ENCODE peak calls at places on chromosome 1, in ten cellular contexts. Y is K562, Z is breast epithelium, B is A549, V is adrenal gland, I is right lobe of liver, J is sigmoid colon, W is vagina, L is IMR-90, R is Peyer's patch. C is an unnamed sample. For H3K9me3, the result is how much of the 10 kb centered on the place peaks cover.

GRCh38 chr1:153438599-153438998 is 21.9 kb downstream of the S100A7 start:
- DNase-seq in R (no peak), L (no peak), J (no peak), Y (no peak), Z (no peak), V (no peak), W (peak), B (no peak), I (no peak), C (no peak)

GRCh38 chr1:25766721-25767436 is 33.1 kb upstream of the SELENON start:
- DNase-seq in W (no peak), J (no peak), Y (no peak), I (peak), Z (peak), L (no peak), V (no peak), B (no peak), R (no peak), C (no peak)

GRCh38 chr1:179082308-179083030 is 599 bp downstream of the TOR3A start:
- DNase-seq in R (peak), L (no peak), J (peak), V (no peak), Y (peak), Z (no peak), I (peak), W (no peak), B (peak), C (peak)

GRCh38 chr1:184563308-184563707 is 176.5 kb downstream of the C1orf21 start:
- DNase-seq in Z (no peak), V (no peak), L (peak), W (no peak), J (no peak), I (no peak), R (no peak), B (no peak), Y (no peak), C (no peak)

GRCh38 chr1:201633811-201634210 is 94.9 kb downstream of the NAV1 start:
- DNase-seq in I (no peak), R (no peak), J (no peak), B (no peak), V (no peak), W (no peak), L (peak), Y (no peak), Z (no peak), C (no peak)

GRCh38 chr1:40382110-40382464 is 8.6 kb downstream of the SMAP2 start:
- DNase-seq in I (no peak), V (no peak), W (no peak), B (no peak), L (no peak), Y (no peak), R (no peak), Z (no peak), J (no peak), C (no peak)

GRCh38 chr1:184635347-184636155 is 119.1 kb downstream of the EDEM3 start:
- DNase-seq in Y (no peak), B (no peak), L (peak), Z (no peak), W (no peak), J (peak), R (no peak), I (no peak), V (no peak), C (no peak)

GRCh38 chr1:76868154-76868882 is 1.0 kb downstream of the ST6GALNAC5 start:
- DNase-seq in L (peak), J (no peak), V (peak), B (peak), R (no peak), Y (peak), W (no peak), Z (no peak), I (no peak), C (no peak)

GRCh38 chr1:15083578-15083977 is 70.0 kb upstream of the TMEM51 start:
- DNase-seq in V (peak), W (no peak), J (no peak), L (peak), Z (no peak), B (no peak), R (no peak), I (no peak), Y (no peak), C (no peak)

GRCh38 chr1:116529199-116529616 is 41.6 kb downstream of the CD58 start:
- DNase-seq in I (no peak), L (peak), B (no peak), V (no peak), Y (no peak), R (no peak), Z (no peak), J (no peak), W (no peak), C (no peak)

GRCh38 chr1:101388904-101389546 is 152.2 kb downstream of the S1PR1 start:
- DNase-seq in W (no peak), V (no peak), Y (no peak), L (peak), B (no peak), Z (no peak), R (peak), J (no peak), I (no peak), C (no peak)

GRCh38 chr1:8460132-8460544 is 142.2 kb downstream of the SLC45A1 start:
- DNase-seq in B (no peak), R (no peak), Y (no peak), Z (no peak), V (no peak), W (no peak), I (peak), L (no peak), J (no peak), C (no peak)

GRCh38 chr1:46820076-46820475 is 21.2 kb downstream of the CYP4B1 start:
- DNase-seq in J (no peak), R (no peak), B (no peak), I (no peak), Y (no peak), V (no peak), L (no peak), W (no peak), Z (no peak), C (no peak)

GRCh38 chr1:209576392-209576791 is 7.1 kb upstream of the CAMK1G start:
- DNase-seq in L (no peak), Z (no peak), R (no peak), J (no peak), I (no peak), B (no peak), V (no peak), Y (no peak), W (no peak), C (no peak)

GRCh38 chr1:22503721-22504410 is 52.2 kb downstream of the ZBTB40 start:
- DNase-seq in L (peak), Z (no peak), J (no peak), V (no peak), Y (no peak), W (no peak), R (no peak), I (no peak), B (no peak), C (no peak)

GRCh38 chr1:246836169-246836568 is 95.6 kb downstream of the AHCTF1 start:
- DNase-seq in R (no peak), Y (no peak), J (no peak), I (no peak), B (no peak), V (no peak), L (peak), W (no peak), Z (no peak), C (no peak)

GRCh38 chr1:155339515-155340111 is 18.9 kb downstream of the RUSC1 start:
- DNase-seq in Z (no peak), I (no peak), J (no peak), B (no peak), R (no peak), Y (no peak), W (no peak), L (peak), V (no peak), C (no peak)

GRCh38 chr1:227318003-227318851 is at the start of gene CDC42BPA:
- DNase-seq in R (peak), Y (peak), J (peak), Z (peak), W (no peak), L (peak), I (peak), V (peak), B (peak), C (peak)

GRCh38 chr1:7940745-7941436 is at the start of gene TNFRSF9:
- DNase-seq in V (no peak), I (no peak), Z (no peak), R (no peak), B (peak), J (no peak), W (no peak), Y (peak), L (peak), C (no peak)

GRCh38 chr1:88524129-88524528 is 159.9 kb upstream of the PKN2 start:
- DNase-seq in Y (no peak), J (no peak), W (no peak), I (no peak), V (no peak), L (no peak), R (no peak), Z (no peak), B (no peak), C (no peak)

GRCh38 chr1:184806296-184806721 is 51.7 kb upstream of the EDEM3 start:
- DNase-seq in Z (no peak), B (no peak), J (no peak), Y (peak), V (no peak), W (no peak), I (no peak), L (no peak), R (no peak), C (no peak)

DNA sequence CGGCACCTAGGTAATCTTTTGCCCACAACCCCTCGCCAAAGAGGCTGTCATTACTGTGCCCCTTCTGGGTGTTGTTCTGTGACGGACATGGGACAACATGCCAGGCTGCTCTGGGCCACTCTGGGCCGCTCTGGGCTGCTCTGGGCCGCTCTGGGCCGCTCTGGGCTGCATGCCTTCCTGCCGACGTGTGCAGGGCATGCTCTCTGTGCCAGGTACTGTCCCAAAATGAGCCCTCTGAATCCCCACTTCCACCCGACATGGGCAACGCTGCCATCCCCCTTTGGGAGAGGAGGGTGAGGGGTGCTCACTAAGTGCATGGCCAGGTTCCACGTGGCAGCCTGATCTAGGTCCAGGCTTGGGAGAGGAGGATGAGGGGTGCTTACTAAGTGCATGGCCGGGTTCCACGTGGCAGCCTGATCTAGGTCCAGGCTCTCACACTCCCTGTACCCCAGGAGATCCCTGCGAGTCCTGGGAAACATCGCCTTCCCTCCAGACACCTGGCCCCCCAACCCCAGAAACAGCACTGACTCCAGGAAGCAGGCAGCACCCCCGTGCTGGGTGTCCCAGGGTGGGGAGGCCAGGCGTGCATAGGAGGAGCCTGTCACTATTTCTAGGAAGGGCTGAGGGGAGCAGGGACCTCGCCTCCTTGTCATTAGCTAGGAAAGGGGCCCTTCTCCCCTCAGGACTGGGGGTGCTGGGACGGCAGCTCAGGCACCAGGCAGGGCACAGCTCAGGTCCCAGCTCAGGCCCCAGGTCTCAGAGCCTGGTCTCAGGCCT is 16.5 kb downstream of the TTC34 start:
- DNase-seq in R (peak), Z (peak), B (no peak), L (no peak), W (no peak), V (no peak), I (peak), Y (no peak), J (peak), C (no peak)
- H3K9me3 ChIP-seq in R (under half), Z (under half), B (under half), L (under half), W (under half), V (under half), I (under half), Y (under half), J (under half), C (under half)

GRCh38 chr1:211258756-211259595 is at the start of gene RCOR3:
- DNase-seq in I (peak), W (no peak), L (peak), Z (peak), B (peak), V (peak), R (peak), J (peak), Y (peak), C (peak)

GRCh38 chr1:211261229-211261628 is 2.1 kb downstream of the RCOR3 start:
- DNase-seq in Y (no peak), V (no peak), I (no peak), L (no peak), R (no peak), B (no peak), Z (no peak), W (no peak), J (no peak), C (no peak)

GRCh38 chr1:211258310-211258755 is 833 bp upstream of the RCOR3 start:
- DNase-seq in R (peak), Y (peak), L (peak), I (peak), W (no peak), B (peak), J (peak), V (peak), Z (peak), C (peak)

GRCh38 chr1:211259596-211260126 is 495 bp downstream of the RCOR3 start:
- DNase-seq in Y (peak), R (peak), J (peak), V (peak), B (peak), Z (peak), I (peak), L (no peak), W (no peak), C (peak)

GRCh38 chr1:211260161-211261107 is 1.3 kb downstream of the RCOR3 start:
- DNase-seq in J (peak), W (no peak), L (peak), R (peak), B (peak), Y (peak), Z (peak), V (peak), I (peak), C (peak)
- TF ChIP-seq POLR2A in J (no peak), W (no peak), L (peak), R (peak), B (peak), Y (peak), Z (no peak), V (peak), I (peak), C (peak)

DNA sequence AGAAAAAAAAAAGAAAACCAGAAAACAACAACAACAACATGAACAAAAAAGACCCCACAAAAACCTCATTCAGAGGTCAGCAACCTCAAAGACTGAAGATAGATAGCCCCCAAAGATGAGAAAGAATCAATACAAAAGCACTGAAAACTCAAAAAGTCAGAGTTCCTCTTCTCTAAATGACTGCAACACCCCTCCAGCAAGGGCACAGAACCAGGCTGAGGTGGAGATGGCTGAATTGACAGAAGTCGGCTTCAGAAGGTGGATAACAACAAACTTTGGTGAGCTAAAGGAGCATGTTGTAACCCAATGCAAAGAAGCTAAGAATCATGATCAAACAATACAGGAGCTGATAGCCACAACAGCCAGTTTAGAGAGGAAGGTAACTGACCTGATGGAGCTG is 17.0 kb downstream of the RAB3GAP2 start:
- DNase-seq in Y (no peak), L (no peak), I (no peak), Z (no peak), B (no peak), V (no peak), J (no peak), W (no peak), R (no peak), C (no peak)
- H3K9me3 ChIP-seq in Y (under half), L (under half), I (under half), Z (under half), B (under half), V (under half), J (under half), W (under half), R (under half), C (under half)

GRCh38 chr1:23908453-23909341 is 4.5 kb downstream of the CNR2 start:
- DNase-seq in R (peak), L (no peak), Y (peak), J (no peak), W (no peak), Z (no peak), B (no peak), V (no peak), I (no peak), C (peak)
- TF ChIP-seq POLR2A in R (no peak), L (no peak), Y (no peak), J (no peak), W (no peak), Z (no peak), B (no peak), V (no peak), I (no peak), C (no peak)

GRCh38 chr1:50920409-50920808 is 39.7 kb downstream of the FAF1 start:
- DNase-seq in B (no peak), I (no peak), L (no peak), W (no peak), Z (no peak), Y (no peak), V (no peak), R (no peak), J (no peak), C (no peak)

GRCh38 chr1:50917796-50918137 is 42.3 kb downstream of the FAF1 start:
- DNase-seq in I (no peak), Y (no peak), V (no peak), W (no peak), Z (no peak), J (no peak), R (no peak), B (no peak), L (no peak), C (no peak)

GRCh38 chr1:50929376-50929958 is 30.6 kb downstream of the FAF1 start:
- DNase-seq in V (no peak), J (no peak), L (peak), R (no peak), Y (peak), B (peak), I (no peak), Z (no peak), W (no peak), C (no peak)

GRCh38 chr1:50921029-50921428 is 39.0 kb downstream of the FAF1 start:
- DNase-seq in V (no peak), B (no peak), Z (no peak), Y (no peak), W (no peak), J (no peak), L (no peak), I (no peak), R (no peak), C (no peak)

GRCh38 chr1:50923564-50923963 is 36.5 kb downstream of the FAF1 start:
- DNase-seq in I (no peak), V (no peak), Z (no peak), W (no peak), Y (no peak), B (no peak), L (no peak), R (no peak), J (no peak), C (no peak)
- H3K9me3 ChIP-seq in I (under half), V (under half), Z (under half), W (under half), Y (under half), B (under half), L (under half), R (under half), J (under half), C (under half)